ENCODE peak calls at places on chromosome 3, in four cellular contexts. R, X, B and T are unnamed samples.

GRCh38 chr3:18446067-18446793 is 21.1 kb upstream of the SATB1 start:
- DNase-seq in X (no peak), R (no peak), B (no peak), T (no peak)

GRCh38 chr3:71989165-71989564 is 204.2 kb upstream of the PROK2 start:
- DNase-seq in R (no peak), X (no peak), B (peak), T (no peak)

GRCh38 chr3:159899198-159899597 is 89.4 kb upstream of the IL12A start:
- DNase-seq in B (no peak), X (no peak), R (no peak), T (no peak)

GRCh38 chr3:17088602-17089313 is 204.0 kb downstream of the PLCL2 start:
- DNase-seq in X (no peak), B (no peak), R (no peak), T (no peak)

GRCh38 chr3:122497425-122497824 is 17.3 kb downstream of the KPNA1 start:
- DNase-seq in R (no peak), B (no peak), X (no peak), T (no peak)

GRCh38 chr3:8665407-8665896 is 20.9 kb upstream of the SSUH2 start:
- DNase-seq in B (no peak), R (peak), X (no peak), T (no peak)

GRCh38 chr3:149403443-149403842 is 26.0 kb upstream of the TM4SF1 start:
- DNase-seq in R (no peak), B (no peak), X (no peak), T (no peak)

GRCh38 chr3:146134348-146135117 is 26.5 kb downstream of the PLOD2 start:
- DNase-seq in R (peak), X (no peak), B (no peak), T (no peak)

GRCh38 chr3:149342413-149343340 is 9.2 kb upstream of the TM4SF18 start:
- DNase-seq in B (no peak), R (no peak), X (no peak), T (no peak)

GRCh38 chr3:22536582-22536981 is 666.5 kb upstream of the UBE2E2 start:
- DNase-seq in R (no peak), B (no peak), X (no peak), T (no peak)

GRCh38 chr3:105458518-105459215 is 92.0 kb downstream of the ALCAM start:
- DNase-seq in X (no peak), B (no peak), R (no peak), T (no peak)

GRCh38 chr3:17442332-17443049 is 299.9 kb downstream of the TBC1D5 start:
- DNase-seq in B (no peak), R (no peak), X (no peak), T (no peak)

GRCh38 chr3:74614133-74614967 is at the start of gene CNTN3:
- DNase-seq in R (no peak), X (no peak), B (no peak), T (peak)

GRCh38 chr3:34070831-34071230 is 272.4 kb downstream of the PDCD6IP start:
- DNase-seq in B (no peak), X (no peak), R (no peak), T (no peak)

GRCh38 chr3:64209866-64210609 is 15.2 kb downstream of the PRICKLE2 start:
- DNase-seq in R (no peak), B (no peak), X (no peak), T (no peak)

GRCh38 chr3:185959609-185960517 is 22.0 kb upstream of the TRA2B start:
- DNase-seq in X (peak), B (peak), R (peak), T (no peak)

GRCh38 chr3:3778641-3779270 is 20.5 kb upstream of the LRRN1 start:
- DNase-seq in R (no peak), B (no peak), X (no peak), T (no peak)

GRCh38 chr3:126959921-126960603 is 22.9 kb upstream of the PLXNA1 start:
- DNase-seq in R (peak), X (no peak), B (peak), T (no peak)

GRCh38 chr3:72427575-72427974 is 420.7 kb downstream of the SHQ1 start:
- DNase-seq in X (no peak), R (no peak), B (no peak), T (no peak)

GRCh38 chr3:81152156-81152555 is 609.3 kb downstream of the GBE1 start:
- DNase-seq in X (no peak), R (no peak), B (no peak), T (no peak)

GRCh38 chr3:81154611-81155143 is 606.8 kb downstream of the GBE1 start:
- DNase-seq in R (no peak), X (no peak), B (no peak), T (no peak)
- TF ChIP-seq MAX in R (no peak), X (no peak), B (no peak), T (no peak)

GRCh38 chr3:142706308-142707127 is 17.3 kb upstream of the TRPC1 start:
- DNase-seq in X (no peak), B (no peak), R (no peak), T (no peak)

GRCh38 chr3:142705256-142705655 is 18.6 kb upstream of the TRPC1 start:
- DNase-seq in X (no peak), B (no peak), R (no peak), T (no peak)

GRCh38 chr3:142709207-142709606 is 14.6 kb upstream of the TRPC1 start:
- DNase-seq in B (no peak), X (no peak), R (no peak), T (no peak)
- TF ChIP-seq HMGXB4 in B (no peak), X (no peak), R (no peak), T (no peak)

DNA sequence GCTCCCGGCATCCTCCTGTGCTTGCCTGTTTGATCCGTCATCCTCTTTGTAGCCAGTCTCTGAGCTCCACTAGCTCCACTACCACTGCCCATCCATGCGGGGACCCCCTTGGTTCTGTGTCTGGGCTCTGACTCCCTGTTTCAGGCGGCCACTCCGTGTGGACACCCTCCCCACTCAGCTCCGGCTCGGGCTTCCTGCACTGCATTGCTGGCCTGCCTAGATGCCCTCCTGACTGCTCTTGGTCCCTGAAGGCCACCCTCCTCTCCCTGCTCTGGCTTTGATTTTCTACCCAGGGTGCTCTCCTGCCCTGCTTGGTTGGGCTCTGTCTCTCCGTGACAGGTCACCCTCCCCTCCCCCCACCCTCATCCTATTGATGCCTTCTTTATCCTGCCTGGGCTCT is 4.0 kb upstream of the ADGRG7 start:
- DNase-seq in B (no peak), X (no peak), R (no peak), T (no peak)
- TF ChIP-seq MAX in B (no peak), X (no peak), R (no peak), T (no peak)

GRCh38 chr3:25380222-25380739 is 47.8 kb upstream of the RARB start:
- DNase-seq in R (no peak), B (no peak), X (no peak), T (no peak)
- TF ChIP-seq HMGXB4 in R (no peak), B (no peak), X (no peak), T (no peak)

GRCh38 chr3:54853573-54854404 is 74.1 kb downstream of the LRTM1 start:
- DNase-seq in R (peak), B (peak), X (peak), T (peak)
- TF ChIP-seq MAX in R (no peak), B (no peak), X (no peak), T (no peak)

DNA sequence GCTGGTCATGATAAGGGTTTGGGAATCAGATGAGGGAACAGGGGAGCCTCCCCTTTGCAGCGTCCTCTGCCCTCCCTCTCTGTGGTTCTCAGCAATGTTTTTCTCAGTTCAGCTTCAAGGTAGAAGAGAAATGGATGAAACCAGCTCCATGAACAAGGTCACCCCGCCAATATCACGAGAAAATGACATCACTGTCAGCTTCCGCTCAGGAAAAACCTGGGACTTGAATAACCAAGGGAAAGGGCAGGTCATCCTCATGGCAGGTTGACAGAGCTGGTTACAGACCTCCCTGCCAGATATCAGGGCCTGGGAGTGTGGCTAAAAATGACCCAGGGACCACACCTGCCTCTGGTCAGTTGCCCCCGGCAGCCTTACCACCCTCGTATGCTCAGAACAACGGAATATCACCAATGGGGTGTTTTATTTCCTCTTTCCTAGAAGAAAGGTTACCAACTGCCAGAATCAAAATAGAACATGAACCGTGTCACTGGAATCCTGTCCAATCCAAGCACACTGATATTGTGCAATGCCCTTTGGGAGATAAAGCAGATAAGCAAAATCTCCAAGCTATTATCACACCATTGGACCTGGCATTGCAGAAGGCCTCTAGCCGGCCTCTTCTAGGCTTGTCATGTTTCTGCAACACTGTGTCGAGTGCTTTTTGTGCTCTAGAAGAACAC is 26.1 kb downstream of the LSM3 start:
- DNase-seq in R (no peak), B (no peak), X (peak), T (no peak)
- TF ChIP-seq HMGXB4 in R (no peak), B (no peak), X (no peak), T (no peak)

DNA sequence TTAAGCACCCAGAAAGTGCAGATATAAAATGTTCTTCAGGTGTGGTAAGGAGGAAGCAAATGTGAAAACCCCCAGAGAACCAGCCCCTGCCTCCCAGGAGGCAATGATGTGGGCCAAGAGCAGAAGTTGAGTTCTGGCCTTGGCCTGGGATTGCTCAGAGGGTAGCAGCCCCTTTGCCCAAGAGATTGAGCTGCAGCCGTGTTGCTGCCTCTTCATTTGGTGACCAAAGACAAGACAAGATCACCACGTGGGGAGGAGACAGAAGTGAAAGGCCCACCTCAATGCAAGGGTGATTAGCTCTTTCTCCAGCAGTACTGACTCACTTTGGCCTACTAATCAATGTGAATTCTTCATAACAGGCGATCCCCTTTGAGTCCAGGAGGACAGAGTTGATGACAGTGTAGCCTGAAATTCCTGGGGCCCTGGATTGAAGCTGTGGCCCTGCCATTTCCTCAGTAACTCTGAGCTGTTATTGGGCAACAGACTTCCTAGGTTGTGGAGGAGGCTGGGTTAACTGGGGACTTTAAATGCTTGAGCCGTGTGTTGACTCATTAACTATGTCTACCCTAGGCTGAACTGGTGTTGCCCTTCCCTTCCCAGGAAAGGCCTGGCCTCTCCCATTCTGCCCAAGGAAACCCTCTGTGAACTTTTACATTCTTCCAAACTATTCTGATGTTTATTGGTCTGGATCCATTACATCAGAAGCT is 86.5 kb downstream of the ST6GAL1 start:
- DNase-seq in R (peak), B (peak), X (no peak), T (no peak)
- TF ChIP-seq MAX in R (no peak), B (no peak), X (peak), T (no peak)